ENCODE peak calls at places on chromosomes 5 and 9, in four cellular contexts. I, B, F and Y are unnamed samples.
A peak's percentile ranks its signal among the peaks of the same experiment; 100 is the strongest.

GRCh38 chr9:137367506-137368430 is 55.2 kb downstream of the EXD3 start:
- DNase-seq in I (no peak), B (no peak), F (no peak), Y (no peak)

GRCh38 chr9:114126247-114127060 is 27.4 kb upstream of the KIF12 start:
- DNase-seq in I (no peak), F (no peak), B (no peak), Y (no peak)

GRCh38 chr5:135887447-135887864 is 8.2 kb downstream of the IL9 start:
- DNase-seq in F (peak; percentile 69), I (peak; percentile 68), B (peak; percentile 58), Y (peak; percentile 68)

GRCh38 chr5:68428232-68428811 is 212.8 kb downstream of the PIK3R1 start:
- DNase-seq in B (no peak), I (no peak), F (no peak), Y (no peak)

GRCh38 chr9:6937209-6937608 is 179.4 kb downstream of the KDM4C start:
- DNase-seq in B (no peak), F (no peak), I (no peak), Y (no peak)

GRCh38 chr5:23466401-23466886 is 41.0 kb upstream of the PRDM9 start:
- DNase-seq in I (peak; percentile 67), B (no peak), F (no peak), Y (peak; percentile 46)

GRCh38 chr9:137369111-137369787 is 53.7 kb downstream of the EXD3 start:
- DNase-seq in B (no peak), I (no peak), F (no peak), Y (no peak)

GRCh38 chr9:8278048-8278447 is 478.5 kb upstream of the DMAC1 start:
- DNase-seq in B (no peak), F (no peak), I (no peak), Y (no peak)

GRCh38 chr5:53464722-53465121 is 15.7 kb upstream of the FST start:
- DNase-seq in B (no peak), F (no peak), I (no peak), Y (no peak)

GRCh38 chr9:106622148-106622547 is 240.8 kb upstream of the ZNF462 start:
- DNase-seq in B (no peak), F (no peak), I (no peak), Y (peak; percentile 14)

GRCh38 chr5:68285075-68285827 is 69.7 kb downstream of the PIK3R1 start:
- DNase-seq in I (no peak), F (no peak), B (no peak), Y (no peak)

GRCh38 chr5:172756764-172757393 is 14.1 kb downstream of the DUSP1 start:
- DNase-seq in F (no peak), I (no peak), B (no peak), Y (no peak)

GRCh38 chr9:136947955-136948510 is 3.0 kb downstream of the C8G start:
- DNase-seq in I (peak; percentile 37), B (peak; percentile 79), F (peak; percentile 4), Y (peak; percentile 10)

GRCh38 chr9:127828262-127829031 is 25.8 kb downstream of the FPGS start:
- DNase-seq in B (peak; percentile 94), F (peak; percentile 51), I (peak; percentile 77), Y (peak; percentile 58)

GRCh38 chr9:134585746-134586706 is 55.6 kb upstream of the COL5A1 start:
- DNase-seq in B (no peak), I (peak; percentile 48), F (peak; percentile 75), Y (peak; percentile 71)

GRCh38 chr5:133944263-133945230 is 23.9 kb downstream of the C5orf15 start:
- DNase-seq in F (peak; percentile 44), I (peak; percentile 60), B (no peak), Y (peak; percentile 41)

GRCh38 chr5:160230686-160231527 is 1.6 kb downstream of the FABP6 start:
- DNase-seq in F (peak; percentile 80), B (no peak), I (peak; percentile 5), Y (peak; percentile 56)

GRCh38 chr5:113489299-113489698 is 1.0 kb upstream of the MCC start:
- DNase-seq in F (peak; percentile 99), B (peak; percentile 53), I (peak; percentile 98), Y (peak; percentile 98)

GRCh38 chr9:78994476-78994875 is 577.3 kb upstream of the TLE4 start:
- DNase-seq in B (no peak), I (no peak), F (no peak), Y (no peak)

GRCh38 chr9:35611230-35611797 is 6.3 kb downstream of the TESK1 start:
- DNase-seq in B (peak; percentile 64), I (peak; percentile 43), F (peak; percentile 35), Y (peak; percentile 38)

GRCh38 chr5:21024966-21025365 is 1037.0 kb upstream of the CDH18 start:
- DNase-seq in B (no peak), I (peak; percentile 69), F (no peak), Y (no peak)

GRCh38 chr5:23316060-23316591 is 191.3 kb upstream of the PRDM9 start:
- DNase-seq in F (no peak), I (no peak), B (no peak), Y (peak; percentile 0)

GRCh38 chr5:169974121-169974770 is 6.0 kb downstream of the INSYN2B start:
- DNase-seq in F (peak; percentile 66), B (no peak), I (peak; percentile 40), Y (no peak)

GRCh38 chr9:17531642-17532254 is 47.1 kb upstream of the SH3GL2 start:
- DNase-seq in F (peak; percentile 60), B (no peak), I (peak; percentile 64), Y (peak; percentile 64)

GRCh38 chr9:113298924-113299770 is 4.0 kb downstream of the RNF183 start:
- DNase-seq in F (no peak), B (no peak), I (no peak), Y (no peak)

GRCh38 chr5:60332244-60333018 is 367.5 kb downstream of the DEPDC1B start:
- DNase-seq in I (peak; percentile 8), B (no peak), F (peak; percentile 37), Y (peak; percentile 45)

DNA sequence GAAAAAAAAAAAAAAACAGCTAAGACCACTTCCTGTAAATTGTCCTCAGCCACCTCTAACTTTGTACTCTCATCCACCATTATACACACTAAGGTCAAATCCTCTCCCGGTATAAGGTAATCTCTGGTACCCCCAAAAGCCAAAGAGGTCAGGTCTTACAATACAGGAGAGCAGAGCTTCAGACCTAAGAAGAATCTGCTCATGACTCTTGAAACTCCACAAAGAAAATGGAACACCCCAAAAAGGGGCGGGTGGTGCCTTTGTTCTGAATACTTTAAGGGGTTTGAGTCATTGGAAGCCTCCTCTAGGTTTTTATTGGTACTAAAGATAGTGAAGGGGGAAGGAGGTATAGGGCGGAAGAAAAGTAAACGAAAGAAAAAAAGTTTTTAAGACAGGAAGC is 69.8 kb downstream of the COL15A1 start:
- DNase-seq in F (no peak), B (no peak), I (no peak), Y (no peak)
- H3K4me3 ChIP-seq in F (no peak overlapping the region), B (no peak overlapping the region), I (no peak overlapping the region), Y (no peak overlapping the region)

GRCh38 chr5:16937023-16937379 is 913 bp upstream of the MYO10 start:
- DNase-seq in B (no peak), I (no peak), F (no peak), Y (no peak)
- H3K4me3 ChIP-seq in B (peak overlapping the region; percentile 88), I (peak overlapping the region; percentile 78), F (peak overlapping the region; percentile 79), Y (peak overlapping the region; percentile 69)

GRCh38 chr9:120929392-120929791 is 2.8 kb upstream of the TRAF1 start:
- DNase-seq in B (no peak), F (no peak), I (no peak), Y (no peak)

GRCh38 chr9:120933310-120934044 is 6.9 kb upstream of the TRAF1 start:
- DNase-seq in I (no peak), B (no peak), F (no peak), Y (no peak)

GRCh38 chr9:120934271-120934670 is 7.7 kb upstream of the TRAF1 start:
- DNase-seq in I (no peak), B (no peak), F (no peak), Y (no peak)

GRCh38 chr9:120931278-120932085 is 4.9 kb upstream of the TRAF1 start:
- DNase-seq in I (peak; percentile 66), F (peak; percentile 75), B (no peak), Y (peak; percentile 74)

GRCh38 chr9:120932086-120932818 is 5.7 kb upstream of the TRAF1 start:
- DNase-seq in F (no peak), I (no peak), B (no peak), Y (no peak)
- H3K4me3 ChIP-seq in F (no peak overlapping the region), I (no peak overlapping the region), B (no peak overlapping the region), Y (no peak overlapping the region)

GRCh38 chr5:154712518-154713437 is 42.4 kb upstream of the LARP1 start:
- DNase-seq in I (no peak), B (no peak), F (no peak), Y (no peak)
- H3K4me3 ChIP-seq in I (no peak overlapping the region), B (no peak overlapping the region), F (no peak overlapping the region), Y (no peak overlapping the region)

GRCh38 chr9:133126697-133127339 is 5.8 kb upstream of the RALGDS start:
- DNase-seq in I (no peak), B (peak; percentile 50), F (no peak), Y (no peak)

GRCh38 chr9:133124123-133124948 is 3.3 kb upstream of the RALGDS start:
- DNase-seq in F (no peak), B (peak; percentile 54), I (no peak), Y (no peak)

GRCh38 chr9:133127340-133127981 is 6.4 kb upstream of the RALGDS start:
- DNase-seq in I (no peak), B (peak; percentile 88), F (no peak), Y (no peak)

GRCh38 chr9:133128152-133128551 is 7.1 kb upstream of the RALGDS start:
- DNase-seq in I (no peak), F (no peak), B (no peak), Y (no peak)

DNA sequence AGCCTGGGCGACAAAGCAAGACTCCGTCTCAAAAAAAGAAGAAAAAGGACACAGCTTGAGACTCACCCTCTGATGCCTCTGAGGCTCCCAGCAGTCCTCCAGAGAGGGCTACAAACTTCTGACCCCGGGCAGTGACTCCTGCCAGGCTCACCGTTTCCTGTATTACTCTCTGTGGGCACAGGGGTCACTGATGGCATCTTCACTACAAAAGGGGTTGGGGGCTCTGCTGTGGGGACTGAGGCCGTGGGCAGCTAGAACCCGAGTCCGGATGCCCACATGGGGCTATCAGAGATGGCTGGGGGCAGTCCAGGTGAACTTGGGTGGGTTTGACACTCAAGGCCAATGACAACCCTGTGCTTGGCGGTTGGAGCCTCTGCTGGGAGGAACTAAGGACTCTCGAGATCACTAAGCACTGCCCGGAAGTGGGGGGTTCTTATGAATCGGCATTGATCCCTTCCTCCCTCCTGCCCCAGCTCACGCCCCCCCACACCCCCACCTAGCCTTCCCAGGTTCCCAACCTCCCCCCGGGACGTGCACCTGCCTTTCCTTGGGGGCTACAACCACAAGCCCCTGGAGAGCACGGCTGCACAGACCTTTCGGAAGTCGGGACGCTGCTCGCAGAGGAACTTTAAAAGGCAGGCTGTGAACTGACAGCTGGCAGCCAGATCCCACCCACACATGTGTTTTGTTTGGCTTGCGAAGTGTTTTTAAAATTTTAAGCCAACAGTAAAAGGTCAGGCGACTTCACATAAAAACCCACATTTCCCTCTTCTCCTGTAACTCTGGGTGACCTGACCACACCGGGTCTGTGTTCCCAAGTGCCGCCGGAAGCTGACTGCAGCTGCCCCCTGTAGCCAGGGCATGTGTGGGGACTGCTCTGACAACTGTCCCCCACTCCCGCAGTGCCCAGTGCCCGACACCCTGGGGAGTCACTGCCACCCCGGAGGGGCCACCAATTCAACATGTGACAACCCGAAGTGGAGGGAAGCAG is 5.0 kb upstream of the RALGDS start:
- DNase-seq in F (peak; percentile 60), B (peak; percentile 67), I (peak; percentile 53), Y (peak; percentile 67)
- H3K4me3 ChIP-seq in F (no peak overlapping the region), B (peak overlapping the region; percentile 59), I (no peak overlapping the region), Y (no peak overlapping the region)